ENCODE peak calls at places on chromosomes 5 and 9, in six cellular contexts. T, U, V, N, Q and P are unnamed samples.
A peak's percentile ranks its signal among the peaks of the same experiment; 100 is the strongest.

GRCh38 chr9:14306672-14307646 is 7.0 kb downstream of the NFIB start:
- DNase-seq in T (no peak), U (no peak), V (no peak), N (peak; percentile 75), Q (no peak), P (no peak)

GRCh38 chr5:92019376-92019990 is 636.4 kb upstream of the ARRDC3 start:
- DNase-seq in T (no peak), U (peak; percentile 10), V (no peak), N (no peak), Q (peak; percentile 26), P (peak; percentile 4)

GRCh38 chr9:32603914-32604852 is 31.2 kb upstream of the NDUFB6 start:
- DNase-seq in T (no peak), U (peak; percentile 28), V (no peak), N (peak; percentile 69), Q (no peak), P (peak; percentile 73)

GRCh38 chr9:79233542-79233941 is 338.2 kb upstream of the TLE4 start:
- DNase-seq in T (no peak), U (peak; percentile 79), V (no peak), N (peak; percentile 61), Q (peak; percentile 29), P (peak; percentile 45)

GRCh38 chr5:170470275-170470674 is 33.5 kb upstream of the KCNIP1 start:
- DNase-seq in T (no peak), U (no peak), V (no peak), N (no peak), Q (no peak), P (no peak)

GRCh38 chr9:31259824-31260223 is 1124.6 kb upstream of the ACO1 start:
- DNase-seq in T (no peak), U (no peak), V (no peak), N (no peak), Q (no peak), P (no peak)

GRCh38 chr5:136212252-136212721 is 19.3 kb upstream of the SMIM32 start:
- DNase-seq in T (peak; percentile 59), U (peak; percentile 68), V (peak; percentile 8), N (peak; percentile 67), Q (peak; percentile 50), P (peak; percentile 39)

GRCh38 chr9:8437878-8438277 is 638.3 kb upstream of the DMAC1 start:
- DNase-seq in T (no peak), U (no peak), V (no peak), N (no peak), Q (no peak), P (no peak)

GRCh38 chr9:109182940-109183798 is 16.1 kb upstream of the FRRS1L start:
- DNase-seq in T (peak; percentile 73), U (peak; percentile 49), V (no peak), N (peak; percentile 88), Q (peak; percentile 10), P (peak; percentile 48)

GRCh38 chr5:55306641-55307382 is 682 bp downstream of the DHX29 start:
- DNase-seq in T (no peak), U (no peak), V (no peak), N (peak; percentile 35), Q (no peak), P (no peak)

GRCh38 chr5:112253478-112254250 is 165.4 kb downstream of the EPB41L4A start:
- DNase-seq in T (no peak), U (peak; percentile 41), V (no peak), N (no peak), Q (no peak), P (peak; percentile 40)

GRCh38 chr5:140259509-140259908 is 43.4 kb downstream of the PFDN1 start:
- DNase-seq in T (no peak), U (no peak), V (no peak), N (no peak), Q (no peak), P (no peak)

GRCh38 chr5:142499591-142500384 is 175.0 kb upstream of the SPRY4 start:
- DNase-seq in T (no peak), U (no peak), V (no peak), N (no peak), Q (no peak), P (no peak)

GRCh38 chr9:115614931-115615401 is 497.0 kb upstream of the TNC start:
- DNase-seq in T (no peak), U (peak; percentile 43), V (no peak), N (peak; percentile 68), Q (no peak), P (no peak)

GRCh38 chr9:136323420-136323819 is 3.9 kb upstream of the GPSM1 start:
- DNase-seq in T (no peak), U (no peak), V (no peak), N (no peak), Q (no peak), P (no peak)

GRCh38 chr5:179766021-179766725 is 27.6 kb upstream of the LTC4S start:
- DNase-seq in T (no peak), U (peak; percentile 66), V (no peak), N (no peak), Q (no peak), P (no peak)

GRCh38 chr5:144004146-144004545 is 166.3 kb downstream of the YIPF5 start:
- DNase-seq in T (no peak), U (peak; percentile 25), V (no peak), N (no peak), Q (no peak), P (no peak)

GRCh38 chr5:95194856-95195255 is 90.0 kb downstream of the MCTP1 start:
- DNase-seq in T (no peak), U (no peak), V (no peak), N (no peak), Q (no peak), P (no peak)

GRCh38 chr5:44294492-44294891 is 94.7 kb downstream of the FGF10 start:
- DNase-seq in T (peak; percentile 10), U (peak; percentile 0), V (no peak), N (no peak), Q (peak; percentile 5), P (no peak)

GRCh38 chr5:89676634-89677033 is 732.9 kb downstream of the CETN3 start:
- DNase-seq in T (no peak), U (no peak), V (no peak), N (no peak), Q (no peak), P (no peak)

GRCh38 chr5:84393969-84394368 is 9.3 kb upstream of the EDIL3 start:
- DNase-seq in T (no peak), U (peak; percentile 85), V (no peak), N (no peak), Q (peak; percentile 3), P (peak; percentile 30)

GRCh38 chr5:94017579-94017978 is 276.2 kb upstream of the POU5F2 start:
- DNase-seq in T (no peak), U (peak; percentile 19), V (no peak), N (no peak), Q (no peak), P (peak; percentile 6)

GRCh38 chr9:76191493-76191892 is 202.7 kb downstream of the RFK start:
- DNase-seq in T (no peak), U (no peak), V (no peak), N (no peak), Q (no peak), P (no peak)